ENCODE peak calls at places on chromosomes 3 and 15, in seven cellular contexts. F is AG10803; C is ELR; X is activated CD4-positive, alpha-beta T cell treated with anti-CD3 and anti-CD28 coated beads, Interleukin-2, amount 10 ng/mL, durations not matched to agents 7 days and 5 days; J is T-cell; W is activated CD8-positive, alpha-beta memory T cell treated with anti-CD3 and anti-CD28 coated beads for 1 hour; T is COLO829. O is an unnamed sample.

GRCh38 chr3:71816141-71816540 is 31.2 kb upstream of the PROK2 start:
- DNase-seq in T (peak), X (no peak), J (no peak), F (no peak), W (no peak), C (no peak), O (no peak)

GRCh38 chr3:195438371-195438770 is 4.4 kb downstream of the ACAP2 start:
- DNase-seq in T (no peak), X (no peak), F (no peak), W (no peak), J (no peak), C (no peak), O (no peak)

GRCh38 chr3:116640119-116640518 is 69.5 kb upstream of the TUSC7 start:
- DNase-seq in J (no peak), W (no peak), C (no peak), X (no peak), T (no peak), F (no peak), O (no peak)

GRCh38 chr3:169362261-169362660 is 301.3 kb downstream of the MECOM start:
- DNase-seq in J (no peak), W (no peak), F (peak), T (no peak), C (peak), X (no peak), O (peak)

GRCh38 chr15:88990185-88990679 is 77.1 kb upstream of the MFGE8 start:
- DNase-seq in C (peak), T (no peak), X (no peak), F (no peak), J (no peak), W (no peak), O (peak)

GRCh38 chr3:129442947-129443346 is 2.9 kb downstream of the IFT122 start:
- DNase-seq in F (no peak), X (no peak), J (no peak), T (no peak), C (no peak), W (no peak), O (no peak)

GRCh38 chr15:27958911-27959598 is 140.1 kb downstream of the OCA2 start:
- DNase-seq in W (no peak), X (no peak), J (no peak), T (no peak), F (no peak), C (no peak), O (no peak)

GRCh38 chr3:22269827-22270226 is 518.8 kb upstream of the ZNF385D start:
- DNase-seq in X (no peak), F (peak), C (peak), J (no peak), T (no peak), W (no peak), O (peak)

GRCh38 chr3:38116471-38117162 is 20.3 kb downstream of the ACAA1 start:
- DNase-seq in C (peak), X (no peak), T (no peak), J (no peak), F (no peak), W (no peak), O (peak)

GRCh38 chr15:38662805-38663204 is 98.2 kb upstream of the RASGRP1 start:
- DNase-seq in X (no peak), C (no peak), T (no peak), W (no peak), J (no peak), F (no peak), O (no peak)

GRCh38 chr15:39874890-39875549 is 45.0 kb downstream of the GPR176 start:
- DNase-seq in W (no peak), X (peak), J (no peak), C (peak), F (peak), T (no peak), O (peak)

GRCh38 chr3:197417451-197417850 is 119.0 kb upstream of the DLG1 start:
- DNase-seq in J (no peak), X (no peak), C (peak), W (no peak), T (no peak), F (peak), O (peak)

GRCh38 chr15:65884511-65884910 is 15.2 kb downstream of the RAB11A start:
- DNase-seq in J (no peak), T (no peak), F (no peak), C (no peak), X (no peak), W (no peak), O (no peak)

GRCh38 chr3:180116658-180117057 is 79.9 kb upstream of the PEX5L start:
- DNase-seq in C (no peak), J (no peak), W (no peak), F (no peak), T (no peak), X (no peak), O (no peak)

GRCh38 chr15:83991163-83991562 is 244.4 kb upstream of the GOLGA6L4 start:
- DNase-seq in C (no peak), X (no peak), F (no peak), T (no peak), J (no peak), W (no peak), O (no peak)

GRCh38 chr15:57820119-57820518 is 113.6 kb downstream of the POLR2M start:
- DNase-seq in T (no peak), F (peak), W (no peak), X (no peak), C (peak), J (no peak), O (peak)

GRCh38 chr3:52385157-52385556 is 59.7 kb downstream of the SEMA3G start:
- DNase-seq in W (no peak), J (no peak), F (peak), C (peak), X (peak), T (peak), O (peak)

GRCh38 chr3:172210355-172210754 is 171.0 kb downstream of the FNDC3B start:
- DNase-seq in X (no peak), J (no peak), C (peak), T (no peak), W (no peak), F (no peak), O (peak)

GRCh38 chr3:7640787-7641186 is 779.9 kb downstream of the GRM7 start:
- DNase-seq in J (no peak), F (no peak), C (no peak), X (no peak), W (no peak), T (no peak), O (no peak)

GRCh38 chr3:186318135-186318534 is 43.9 kb downstream of the DGKG start:
- DNase-seq in X (no peak), W (no peak), F (peak), T (no peak), C (peak), J (no peak), O (peak)

GRCh38 chr3:49701388-49702077 is 12.2 kb downstream of the RNF123 start:
- DNase-seq in W (no peak), F (no peak), C (peak), J (no peak), T (no peak), X (no peak), O (no peak)

O was measured in RPMI7951.